ENCODE peak calls at places on chromosomes 7 and 10, in seven cellular contexts. T is NCI-H1436; D is epithelial cell of proximal tubule; M is DMS 273 treated with DMSO at 0.1 percent for 48 hours; S is SJSA1; U is stimulated activated CD4-positive, alpha-beta T cell treated with anti-CD3 and anti-CD28 coated beads, TNF-alpha, amount 100 ng/mL, for 4 hours; B is heart right ventricle. J is an unnamed sample.
A peak's percentile ranks its signal among the peaks of the same experiment; 100 is the strongest.

GRCh38 chr10:50063100-50063499 is 4.7 kb upstream of the WASHC2A start:
- DNase-seq in T (no peak), D (no peak), M (no peak), S (no peak), U (no peak), B (no peak), J (no peak)

GRCh38 chr10:103720328-103720963 is 134.9 kb downstream of the SH3PXD2A start:
- DNase-seq in T (no peak), D (no peak), M (no peak), S (no peak), U (no peak), B (no peak), J (no peak)

GRCh38 chr7:28623105-28623730 is 210.9 kb downstream of the CREB5 start:
- DNase-seq in T (no peak), D (no peak), M (no peak), S (no peak), U (no peak), B (no peak), J (no peak)

GRCh38 chr7:88688222-88688621 is 71.3 kb upstream of the ZNF804B start:
- DNase-seq in T (no peak), D (no peak), M (no peak), S (no peak), U (no peak), B (no peak), J (no peak)

GRCh38 chr10:84264611-84265141 is 19.8 kb downstream of the RGR start:
- DNase-seq in T (peak; percentile 53), D (no peak), M (no peak), S (peak; percentile 69), U (peak; percentile 48), B (peak; percentile 56), J (no peak)

GRCh38 chr10:6647811-6648526 is 67.9 kb upstream of the PRKCQ start:
- DNase-seq in T (no peak), D (no peak), M (no peak), S (peak; percentile 36), U (peak; percentile 58), B (peak; percentile 10), J (no peak)

GRCh38 chr10:3528271-3528670 is 256.7 kb downstream of the KLF6 start:
- DNase-seq in T (no peak), D (no peak), M (no peak), S (no peak), U (no peak), B (no peak), J (no peak)

GRCh38 chr10:12586724-12587123 is 237.4 kb downstream of the CAMK1D start:
- DNase-seq in T (no peak), D (no peak), M (no peak), S (no peak), U (no peak), B (no peak), J (no peak)

GRCh38 chr7:126589068-126589684 is 663.6 kb downstream of the GRM8 start:
- DNase-seq in T (no peak), D (no peak), M (no peak), S (no peak), U (no peak), B (no peak), J (no peak)

GRCh38 chr10:24643679-24644209 is 79.9 kb downstream of the ARHGAP21 start:
- DNase-seq in T (no peak), D (no peak), M (no peak), S (peak; percentile 5), U (no peak), B (no peak), J (no peak)

GRCh38 chr10:98415710-98416077 is 712 bp upstream of the PYROXD2 start:
- DNase-seq in T (no peak), D (no peak), M (no peak), S (no peak), U (no peak), B (peak; percentile 43), J (no peak)

GRCh38 chr7:100372256-100372655 is 1.0 kb upstream of the PILRA start:
- DNase-seq in T (no peak), D (no peak), M (no peak), S (no peak), U (no peak), B (no peak), J (no peak)

GRCh38 chr10:81679291-81679690 is 195.7 kb upstream of the NRG3 start:
- DNase-seq in T (no peak), D (no peak), M (no peak), S (no peak), U (no peak), B (no peak), J (no peak)

GRCh38 chr10:118674226-118674919 is 78.9 kb upstream of the PRLHR start:
- DNase-seq in T (no peak), D (no peak), M (no peak), S (no peak), U (no peak), B (no peak), J (peak; percentile 12)

GRCh38 chr10:127195041-127195506 is 1.3 kb downstream of the INSYN2A start:
- DNase-seq in T (no peak), D (no peak), M (no peak), S (no peak), U (no peak), B (no peak), J (no peak)

GRCh38 chr10:22927661-22928403 is at the start of gene ARMC3:
- DNase-seq in T (no peak), D (no peak), M (peak; percentile 5), S (no peak), U (peak; percentile 17), B (peak; percentile 35), J (no peak)

GRCh38 chr7:49294611-49295010 is 370.3 kb downstream of the CDC14C start:
- DNase-seq in T (no peak), D (no peak), M (no peak), S (no peak), U (no peak), B (no peak), J (no peak)

GRCh38 chr7:74371381-74372059 is 82.2 kb upstream of the GTF2IRD1 start:
- DNase-seq in T (peak; percentile 56), D (no peak), M (no peak), S (no peak), U (no peak), B (no peak), J (no peak)

GRCh38 chr7:106317971-106318370 is 33.2 kb upstream of the NAMPT start:
- DNase-seq in T (no peak), D (no peak), M (no peak), S (no peak), U (no peak), B (no peak), J (no peak)

GRCh38 chr10:72736176-72736795 is 44.3 kb downstream of the MCU start:
- DNase-seq in T (peak; percentile 7), D (no peak), M (no peak), S (peak; percentile 51), U (no peak), B (peak; percentile 16), J (no peak)

GRCh38 chr7:143063741-143064140 is 11.6 kb downstream of the OR6V1 start:
- DNase-seq in T (no peak), D (no peak), M (no peak), S (no peak), U (no peak), B (no peak), J (no peak)

GRCh38 chr7:47332213-47332612 is 249.7 kb downstream of the TNS3 start:
- DNase-seq in T (no peak), D (no peak), M (no peak), S (no peak), U (no peak), B (no peak), J (no peak)

GRCh38 chr10:4721994-4722753 is 103.8 kb upstream of the AKR1E2 start:
- DNase-seq in T (no peak), D (no peak), M (no peak), S (no peak), U (no peak), B (no peak), J (no peak)

GRCh38 chr7:9835204-9835603 is 1138.5 kb upstream of the PHF14 start:
- DNase-seq in T (no peak), D (no peak), M (no peak), S (no peak), U (no peak), B (no peak), J (no peak)

GRCh38 chr10:80104066-80104926 is 25.8 kb downstream of the TMEM254 start:
- DNase-seq in T (no peak), D (no peak), M (no peak), S (no peak), U (no peak), B (peak; percentile 31), J (no peak)

GRCh38 chr7:100476108-100476780 is 2.8 kb downstream of the TSC22D4 start:
- DNase-seq in T (no peak), D (no peak), M (no peak), S (no peak), U (no peak), B (peak; percentile 65), J (no peak)

GRCh38 chr7:159078193-159078910 is 66.3 kb downstream of the VIPR2 start:
- DNase-seq in T (no peak), D (no peak), M (no peak), S (no peak), U (no peak), B (no peak), J (no peak)

GRCh38 chr7:64307254-64308018 is 6.3 kb upstream of the ZNF736 start:
- DNase-seq in T (peak; percentile 91), D (peak; percentile 63), M (peak; percentile 93), S (no peak), U (peak; percentile 91), B (peak; percentile 92), J (peak; percentile 95)

GRCh38 chr7:158541330-158542010 is 46.2 kb downstream of the PTPRN2 start:
- DNase-seq in T (no peak), D (no peak), M (no peak), S (no peak), U (no peak), B (no peak), J (peak; percentile 18)

GRCh38 chr7:137957887-137958286 is 44.0 kb downstream of the CREB3L2 start:
- DNase-seq in T (no peak), D (no peak), M (no peak), S (no peak), U (no peak), B (peak; percentile 73), J (no peak)

GRCh38 chr7:145031162-145031561 is 195.3 kb upstream of the TPK1 start:
- DNase-seq in T (no peak), D (no peak), M (no peak), S (no peak), U (no peak), B (no peak), J (no peak)

GRCh38 chr7:94169682-94170081 is 165.5 kb upstream of the BET1 start:
- DNase-seq in T (no peak), D (no peak), M (no peak), S (no peak), U (no peak), B (no peak), J (no peak)

GRCh38 chr10:77925410-77925794 is 1.2 kb downstream of the DLG5 start:
- DNase-seq in T (no peak), D (no peak), M (no peak), S (no peak), U (no peak), B (peak; percentile 31), J (no peak)

GRCh38 chr7:134701272-134701671 is 54.6 kb downstream of the BPGM start:
- DNase-seq in T (no peak), D (no peak), M (no peak), S (peak; percentile 42), U (no peak), B (no peak), J (no peak)

J was measured in GM12864.